ENCODE peak calls at places on chromosomes 6 and 20, in five cellular contexts. P is RWPE1; Z is effector CD8-positive, alpha-beta T cell; G is SK-N-SH; S is nephron progenitor cell. N is an unnamed sample.

GRCh38 chr6:136761227-136761922 is 30.9 kb downstream of the MAP3K5 start:
- DNase-seq in P (no peak), Z (no peak), G (peak), S (no peak), N (no peak)

GRCh38 chr6:90397929-90398674 is 101.5 kb upstream of the BACH2 start:
- DNase-seq in P (peak), Z (peak), G (peak), S (no peak), N (no peak)

GRCh38 chr6:26065952-26066380 is 21.3 kb upstream of the HFE start:
- DNase-seq in P (peak), Z (peak), G (peak), S (peak), N (peak)

GRCh38 chr20:17660667-17661066 is 21.4 kb downstream of the RRBP1 start:
- DNase-seq in P (no peak), Z (no peak), G (no peak), S (no peak), N (no peak)

GRCh38 chr20:47178851-47179250 is 177.6 kb downstream of the ZMYND8 start:
- DNase-seq in P (no peak), Z (no peak), G (no peak), S (no peak), N (no peak)

GRCh38 chr6:158759966-158760617 is 59.1 kb downstream of the EZR start:
- DNase-seq in P (no peak), Z (no peak), G (no peak), S (no peak), N (no peak)

GRCh38 chr6:140281794-140282193 is 907.3 kb upstream of the CITED2 start:
- DNase-seq in P (no peak), Z (no peak), G (no peak), S (no peak), N (no peak)

GRCh38 chr6:35895560-35895959 is 25.3 kb downstream of the SRPK1 start:
- DNase-seq in P (peak), Z (no peak), G (no peak), S (no peak), N (no peak)

GRCh38 chr6:152089992-152090391 is 282.5 kb downstream of the ESR1 start:
- DNase-seq in P (peak), Z (no peak), G (no peak), S (no peak), N (no peak)

GRCh38 chr6:155436981-155437749 is 18.5 kb downstream of the NOX3 start:
- DNase-seq in P (no peak), Z (no peak), G (peak), S (no peak), N (no peak)

GRCh38 chr20:42530855-42531674 is 658.6 kb downstream of the PTPRT start:
- DNase-seq in P (peak), Z (no peak), G (peak), S (peak), N (peak)

GRCh38 chr6:112036088-112036637 is 17.7 kb upstream of the CCN6 start:
- DNase-seq in P (no peak), Z (no peak), G (no peak), S (no peak), N (no peak)

GRCh38 chr20:24472426-24472825 is 3.0 kb downstream of the SYNDIG1 start:
- DNase-seq in P (no peak), Z (no peak), G (no peak), S (no peak), N (no peak)

GRCh38 chr6:142367501-142368018 is 65.8 kb downstream of the ADGRG6 start:
- DNase-seq in P (no peak), Z (no peak), G (no peak), S (no peak), N (no peak)